ENCODE peak calls at places on chromosomes 12 and 14, in four cellular contexts. One of them, this sample, is unnamed.
A peak's percentile ranks its signal among the peaks of the same experiment; 100 is the strongest.

GRCh38 chr12:24280085-24280842 is 330.8 kb upstream of the SOX5 start:
- DNase-seq in stomach: no peak
- DNase-seq in sigmoid colon: no peak
- DNase-seq in Panc1: no peak
- DNase-seq in this sample: no peak

GRCh38 chr14:57380935-57381334 is 9.5 kb upstream of the NAA30 start:
- DNase-seq in Panc1: no peak
- DNase-seq in sigmoid colon: no peak
- DNase-seq in stomach: no peak
- DNase-seq in this sample: no peak

GRCh38 chr14:102415671-102416070 is 52.9 kb downstream of the TECPR2 start:
- DNase-seq in Panc1: no peak
- DNase-seq in stomach: no peak
- DNase-seq in sigmoid colon: peak; percentile 54
- DNase-seq in this sample: no peak

GRCh38 chr12:76276499-76277151 is 71.6 kb downstream of the BBS10 start:
- DNase-seq in Panc1: no peak
- DNase-seq in stomach: no peak
- DNase-seq in sigmoid colon: no peak
- DNase-seq in this sample: no peak

GRCh38 chr14:37263656-37264236 is 66.0 kb downstream of the MIPOL1 start:
- DNase-seq in stomach: no peak
- DNase-seq in sigmoid colon: no peak
- DNase-seq in Panc1: no peak
- DNase-seq in this sample: no peak

GRCh38 chr12:1044697-1045096 is 53.7 kb downstream of the ERC1 start:
- DNase-seq in stomach: no peak
- DNase-seq in Panc1: no peak
- DNase-seq in sigmoid colon: no peak
- DNase-seq in this sample: no peak

GRCh38 chr12:108914031-108914630 is 34.2 kb downstream of the DAO start:
- DNase-seq in stomach: no peak
- DNase-seq in sigmoid colon: no peak
- DNase-seq in Panc1: no peak
- DNase-seq in this sample: no peak

GRCh38 chr12:4978737-4979136 is 64.9 kb upstream of the KCNA5 start:
- DNase-seq in Panc1: no peak
- DNase-seq in stomach: no peak
- DNase-seq in sigmoid colon: no peak
- DNase-seq in this sample: no peak

GRCh38 chr12:130989391-130989790 is 35.7 kb downstream of the ADGRD1 start:
- DNase-seq in stomach: no peak
- DNase-seq in Panc1: no peak
- DNase-seq in sigmoid colon: peak; percentile 48
- DNase-seq in this sample: no peak

GRCh38 chr12:14849664-14850063 is 6.3 kb upstream of the ART4 start:
- DNase-seq in Panc1: no peak
- DNase-seq in stomach: no peak
- DNase-seq in sigmoid colon: no peak
- DNase-seq in this sample: no peak

GRCh38 chr12:82555699-82556098 is 131.0 kb upstream of the TMTC2 start:
- DNase-seq in stomach: no peak
- DNase-seq in Panc1: no peak
- DNase-seq in sigmoid colon: no peak
- DNase-seq in this sample: no peak

GRCh38 chr12:120207227-120207626 is 6.3 kb upstream of the RPLP0 start:
- DNase-seq in Panc1: no peak
- DNase-seq in stomach: no peak
- DNase-seq in sigmoid colon: no peak
- DNase-seq in this sample: no peak
- TF ChIP-seq POLR2AphosphoS5 in Panc1: peak; percentile 20
- TF ChIP-seq POLR2AphosphoS5 in stomach: no peak
- TF ChIP-seq POLR2AphosphoS5 in sigmoid colon: no peak
- TF ChIP-seq POLR2AphosphoS5 in this sample: no peak

DNA sequence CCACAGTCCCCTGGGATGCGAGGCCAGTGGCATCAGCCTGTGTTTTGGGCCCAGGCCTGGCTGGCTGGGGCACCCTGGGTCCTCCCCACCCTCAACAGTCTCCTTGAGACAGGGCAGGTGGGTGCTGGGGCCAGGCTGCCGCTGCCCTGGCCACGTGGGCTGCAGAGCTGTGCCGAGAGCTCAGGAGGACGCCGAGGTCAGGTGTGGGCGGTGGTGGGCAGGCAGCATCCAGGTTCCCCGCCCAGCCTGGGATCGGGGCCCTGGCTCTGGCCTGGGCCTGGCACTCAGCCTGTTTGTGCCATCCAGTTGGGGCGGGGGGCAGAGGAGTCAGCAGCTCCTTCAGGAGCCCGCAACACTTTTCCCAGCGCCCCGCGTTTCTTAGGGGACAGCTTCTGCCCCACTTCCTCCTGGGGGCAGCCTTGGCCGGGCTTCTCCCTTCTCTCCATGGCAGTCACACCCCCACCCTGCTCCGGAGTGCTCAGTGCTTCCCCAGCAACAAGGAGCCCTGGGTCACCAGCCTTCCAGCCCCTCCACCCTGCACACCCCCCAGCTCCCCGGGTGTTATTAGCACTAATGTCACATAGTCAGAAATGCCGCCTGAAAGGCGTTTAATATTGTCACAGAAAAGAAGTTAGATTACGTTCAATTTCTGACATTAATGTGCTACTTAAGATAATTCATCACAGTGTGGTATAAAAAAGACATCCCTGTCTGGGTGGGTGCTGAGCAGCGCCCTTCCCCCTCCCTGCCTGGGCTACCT is 30.8 kb downstream of the KIF26A start:
- DNase-seq in stomach: no peak
- DNase-seq in Panc1: no peak
- DNase-seq in sigmoid colon: no peak
- DNase-seq in this sample: no peak
- TF ChIP-seq CTCF in stomach: no peak
- TF ChIP-seq CTCF in Panc1: no peak
- TF ChIP-seq CTCF in sigmoid colon: no peak
- TF ChIP-seq CTCF in this sample: no peak

DNA sequence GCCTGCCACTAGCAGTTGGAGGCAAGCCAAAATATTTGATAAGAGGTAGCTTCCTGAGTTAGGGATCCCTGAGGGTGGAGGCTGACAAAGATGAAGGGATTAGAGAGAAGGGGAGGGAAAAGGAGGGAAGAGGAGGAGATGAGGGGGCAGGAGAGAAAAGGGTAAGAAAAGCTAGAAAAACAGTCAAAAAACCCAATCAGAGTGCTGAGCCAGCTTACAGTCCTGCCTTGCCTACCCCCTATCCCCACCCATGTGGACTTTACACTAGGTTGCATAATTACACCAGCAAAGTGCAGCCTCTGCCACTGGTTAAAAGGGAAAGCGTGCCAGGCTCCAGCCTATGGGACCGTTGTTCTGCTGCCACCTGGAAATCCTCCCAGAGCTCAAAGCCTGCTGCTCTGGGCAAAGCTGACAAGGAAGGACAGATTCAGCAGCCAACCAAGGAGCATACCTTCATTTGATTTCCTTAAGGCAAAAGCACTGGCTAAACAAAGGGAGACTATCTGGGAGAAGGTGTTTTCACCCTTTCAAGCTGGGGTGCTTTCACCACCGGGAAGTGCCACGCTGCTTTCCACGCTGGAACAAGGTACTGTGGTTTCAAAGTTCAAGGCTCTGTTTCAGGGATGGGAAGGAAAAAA is 3.9 kb upstream of the NUMB start:
- DNase-seq in stomach: peak; percentile 92
- DNase-seq in Panc1: no peak
- DNase-seq in sigmoid colon: peak; percentile 86
- DNase-seq in this sample: peak; percentile 88
- TF ChIP-seq POLR2AphosphoS5 in stomach: peak; percentile 82
- TF ChIP-seq POLR2AphosphoS5 in Panc1: no peak
- TF ChIP-seq POLR2AphosphoS5 in sigmoid colon: no peak
- TF ChIP-seq POLR2AphosphoS5 in this sample: peak; percentile 80

DNA sequence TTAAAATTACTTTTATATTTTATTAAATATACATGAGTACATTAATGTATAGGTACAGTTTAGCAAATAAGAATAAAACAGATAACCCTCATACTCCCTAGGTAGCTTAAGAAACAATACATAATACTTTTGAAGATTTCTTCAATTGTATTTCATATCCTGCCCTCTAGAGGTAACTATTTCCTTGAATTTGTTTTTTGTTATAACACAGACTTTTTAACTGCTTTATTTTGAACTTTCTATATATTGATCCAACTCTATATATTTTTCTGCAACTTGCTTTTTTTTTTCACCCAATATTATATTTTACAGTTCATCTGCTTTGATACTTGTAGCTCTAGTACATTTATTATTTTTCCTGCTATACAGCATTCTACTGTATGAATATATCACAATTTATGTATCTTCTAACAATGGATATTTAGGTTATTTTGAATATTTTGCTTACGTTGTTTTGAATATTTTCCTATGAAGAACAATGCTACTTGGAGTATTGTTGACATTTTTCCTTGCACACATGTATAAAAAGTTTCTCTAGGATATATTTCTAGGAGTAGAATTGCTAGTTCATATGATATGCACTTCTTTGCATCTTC is 72.8 kb upstream of the ABCD2 start:
- DNase-seq in sigmoid colon: no peak
- DNase-seq in stomach: no peak
- DNase-seq in Panc1: no peak
- DNase-seq in this sample: no peak
- TF ChIP-seq CTCF in sigmoid colon: peak; percentile 39
- TF ChIP-seq CTCF in stomach: peak; percentile 16
- TF ChIP-seq CTCF in Panc1: no peak
- TF ChIP-seq CTCF in this sample: peak; percentile 31